ENCODE peak calls at places on chromosome X, in seven cellular contexts. O is transverse colon, S is upper lobe of left lung, Y is K562, L is suprapubic skin, P is A549, J is ovary. X is an unnamed sample.
A peak's percentile ranks its signal among the peaks of the same experiment; 100 is the strongest.

GRCh38 chrX:23765449-23765848 is 17.5 kb upstream of the SAT1 start:
- DNase-seq in O (no peak), Y (no peak), L (no peak), P (no peak), J (no peak), S (no peak), X (no peak)

GRCh38 chrX:21811832-21812231 is 27.6 kb upstream of the MBTPS2 start:
- DNase-seq in J (no peak), P (no peak), L (no peak), O (no peak), Y (no peak), S (no peak), X (no peak)

GRCh38 chrX:109927663-109928273 is 75.1 kb upstream of the TMEM164 start:
- DNase-seq in L (no peak), O (no peak), J (no peak), Y (no peak), P (no peak), S (no peak), X (no peak)

GRCh38 chrX:47129879-47130358 is 14.6 kb downstream of the NDUFB11 start:
- DNase-seq in Y (no peak), L (no peak), P (no peak), J (no peak), S (no peak), O (no peak), X (no peak)

GRCh38 chrX:1239681-1240142 is 27.3 kb upstream of the CRLF2 start:
- DNase-seq in O (peak; percentile 61), L (peak; percentile 85), J (peak; percentile 21), S (peak; percentile 91), Y (peak; percentile 6), P (no peak), X (peak; percentile 43)

GRCh38 chrX:107272431-107272921 is 66.1 kb downstream of the DNAAF6 start:
- DNase-seq in Y (peak; percentile 11), S (no peak), J (no peak), L (no peak), O (no peak), P (peak; percentile 64), X (no peak)

GRCh38 chrX:155632424-155633100 is 19.8 kb upstream of the TMLHE start:
- DNase-seq in L (no peak), J (no peak), Y (no peak), S (no peak), P (no peak), O (no peak), X (no peak)

GRCh38 chrX:130085551-130085986 is 24.7 kb downstream of the ELF4 start:
- DNase-seq in S (no peak), Y (no peak), O (no peak), L (no peak), P (no peak), J (no peak), X (no peak)

GRCh38 chrX:84161641-84162040 is 26.4 kb downstream of the RPS6KA6 start:
- DNase-seq in P (no peak), L (no peak), S (no peak), O (no peak), J (no peak), Y (no peak), X (no peak)

GRCh38 chrX:17375361-17375630 is 296 bp downstream of the NHS start:
- DNase-seq in P (no peak), L (no peak), O (no peak), S (no peak), J (no peak), Y (no peak), X (no peak)

GRCh38 chrX:130299279-130300009 is 30.7 kb upstream of the ZNF280C start:
- DNase-seq in S (no peak), O (peak; percentile 48), Y (no peak), J (no peak), L (no peak), P (no peak), X (no peak)

GRCh38 chrX:71846429-71846828 is 64.2 kb upstream of the NHSL2 start:
- DNase-seq in J (no peak), L (no peak), Y (no peak), P (no peak), O (no peak), S (no peak), X (no peak)

GRCh38 chrX:101229155-101229554 is 9.6 kb downstream of the DRP2 start:
- DNase-seq in P (no peak), O (no peak), S (no peak), L (no peak), J (no peak), Y (no peak), X (no peak)

GRCh38 chrX:1468250-1468772 is 15.6 kb upstream of the ASMTL start:
- DNase-seq in P (peak; percentile 52), J (no peak), L (no peak), O (peak; percentile 71), Y (no peak), S (peak; percentile 50), X (no peak)

GRCh38 chrX:70429759-70430158 is 6.6 kb downstream of the GDPD2 start:
- DNase-seq in S (no peak), J (no peak), O (no peak), Y (no peak), P (no peak), L (no peak), X (no peak)

GRCh38 chrX:24131476-24131875 is 18.1 kb upstream of the ZFX start:
- DNase-seq in L (no peak), Y (no peak), J (no peak), P (no peak), S (no peak), O (no peak), X (no peak)

GRCh38 chrX:103562801-103563200 is 22.5 kb upstream of the TCEAL4 start:
- DNase-seq in J (no peak), O (no peak), L (no peak), Y (no peak), P (no peak), S (no peak), X (no peak)

GRCh38 chrX:110418220-110418856 is 59.7 kb downstream of the RTL9 start:
- DNase-seq in S (peak; percentile 66), O (no peak), J (peak; percentile 58), P (peak; percentile 49), Y (peak; percentile 59), L (no peak), X (no peak)

GRCh38 chrX:43693602-43694406 is 37.7 kb downstream of the MAOA start:
- DNase-seq in L (no peak), S (no peak), O (no peak), J (no peak), P (peak; percentile 58), Y (no peak), X (no peak)
- TF ChIP-seq EP300 in L (no peak), S (no peak), O (no peak), J (no peak), P (no peak), Y (no peak), X (no peak)

DNA sequence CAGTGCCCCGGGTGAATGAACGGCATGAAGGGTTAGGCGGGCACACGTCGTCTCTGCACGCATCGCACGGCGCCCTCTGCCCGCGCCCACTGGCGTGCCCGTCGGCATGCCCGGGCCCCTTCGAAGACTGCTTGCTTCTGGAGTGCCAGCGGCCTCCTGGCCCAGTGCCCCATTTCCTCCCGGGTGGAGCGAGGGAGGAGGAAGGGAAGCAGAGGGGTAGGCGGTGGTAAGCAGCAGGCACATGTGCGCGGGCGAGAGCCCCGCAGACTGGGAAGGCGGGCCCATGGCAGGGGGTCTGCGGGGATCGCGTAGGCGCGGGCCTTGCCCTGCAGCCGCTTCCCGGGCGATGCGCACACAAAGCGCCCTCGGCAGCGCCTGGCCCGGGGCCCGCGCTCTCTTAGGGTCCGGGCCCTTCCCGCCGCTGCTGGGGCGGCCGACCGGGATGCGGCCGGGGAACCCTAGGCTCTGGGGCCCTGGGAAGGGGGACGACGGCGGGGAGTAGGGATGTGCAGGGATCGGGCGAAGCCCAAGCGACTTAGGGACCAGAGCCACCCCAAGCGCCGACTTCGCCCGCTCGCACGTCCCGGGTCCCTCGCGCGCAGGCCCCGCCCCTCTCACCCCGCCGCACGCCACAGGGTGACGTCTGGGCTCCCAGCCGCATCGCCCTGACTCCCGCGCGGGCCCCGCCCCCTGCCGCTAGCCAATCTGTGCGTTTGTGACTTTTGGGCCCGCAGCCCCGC is 866 bp upstream of the EMD start:
- DNase-seq in Y (peak; percentile 89), P (no peak), J (peak; percentile 72), S (peak; percentile 62), O (peak; percentile 61), L (no peak), X (no peak)
- TF ChIP-seq EP300 in Y (no peak), P (no peak), J (no peak), S (no peak), O (no peak), L (no peak), X (no peak)

GRCh38 chrX:111645607-111646006 is 35.4 kb upstream of the ALG13 start:
- DNase-seq in L (no peak), O (no peak), J (no peak), S (no peak), P (no peak), Y (no peak), X (no peak)

GRCh38 chrX:111648802-111649201 is 32.2 kb upstream of the ALG13 start:
- DNase-seq in S (no peak), Y (no peak), P (no peak), O (no peak), J (no peak), L (no peak), X (no peak)

GRCh38 chrX:111641969-111642368 is 39.0 kb upstream of the ALG13 start:
- DNase-seq in P (no peak), J (no peak), S (no peak), Y (no peak), L (no peak), O (no peak), X (no peak)

GRCh38 chrX:111649641-111650040 is 31.3 kb upstream of the ALG13 start:
- DNase-seq in P (no peak), J (no peak), S (no peak), O (no peak), Y (no peak), L (no peak), X (no peak)

DNA sequence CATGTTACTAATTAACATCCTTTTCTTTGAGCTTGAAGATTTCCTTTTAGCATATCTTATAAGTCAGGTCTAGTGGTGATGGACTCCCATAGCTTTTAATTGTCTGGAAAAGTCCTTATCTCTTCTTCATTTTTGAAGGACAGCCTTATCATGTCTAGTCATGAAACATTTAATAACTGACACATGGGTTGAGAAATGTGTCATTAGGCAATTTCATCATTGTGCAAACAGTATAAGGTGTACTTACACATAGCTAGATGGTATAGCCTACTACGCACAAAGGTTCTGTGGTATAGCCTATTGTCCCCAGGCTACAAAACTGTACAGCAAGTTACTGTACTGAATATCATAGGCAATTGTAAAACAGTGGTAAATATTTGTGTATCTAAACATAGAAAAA is 34.5 kb upstream of the ALG13 start:
- DNase-seq in L (no peak), P (no peak), O (no peak), S (no peak), J (no peak), Y (no peak), X (no peak)
- TF ChIP-seq EP300 in L (no peak), P (no peak), O (no peak), S (no peak), J (no peak), Y (no peak), X (no peak)

DNA sequence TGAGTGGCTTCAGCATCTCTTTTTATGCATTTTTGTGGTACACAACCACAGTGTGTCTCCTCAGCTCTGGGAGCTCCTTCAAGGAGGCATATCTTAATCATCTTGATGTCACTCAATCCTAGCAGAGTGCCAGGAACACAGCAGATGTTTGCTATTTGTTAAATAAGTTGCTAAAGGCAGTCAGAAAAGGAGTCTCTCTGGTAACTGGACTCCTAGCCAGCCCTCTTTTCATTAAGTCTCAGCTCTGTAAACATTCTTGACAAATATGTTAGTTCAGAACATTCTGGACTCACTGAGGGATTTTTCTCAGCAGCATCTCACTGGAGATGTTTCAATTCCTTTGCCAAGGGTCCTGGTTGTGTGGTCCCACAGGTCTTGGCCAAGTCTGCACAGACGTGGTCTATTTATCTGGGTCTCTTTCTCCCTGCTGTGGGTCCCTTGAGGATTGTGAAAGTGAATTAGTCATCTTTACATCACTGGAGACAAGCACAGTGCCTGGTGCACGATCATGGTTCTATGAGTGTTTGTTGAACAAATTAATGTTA is 20.3 kb upstream of the FAM9C start:
- DNase-seq in J (no peak), Y (no peak), S (no peak), O (no peak), P (peak; percentile 79), L (no peak), X (no peak)
- TF ChIP-seq EP300 in J (no peak), Y (no peak), S (no peak), O (no peak), P (peak; percentile 60), L (no peak), X (no peak)

X was measured in tibial nerve.